ENCODE peak calls at places on chromosomes 1 and 21, in ten cellular contexts. One of them, this sample, is unnamed.
A peak's percentile ranks its signal among the peaks of the same experiment; 100 is the strongest.

GRCh38 chr1:211687462-211688215 is 12.2 kb upstream of the NEK2 start:
- DNase-seq in epithelial cell of proximal tubule: no peak
- DNase-seq in cardiac muscle cell: no peak
- DNase-seq in HFF-Myc: no peak
- DNase-seq in activated B cell treated with CpG ODN at 0.5 μM for 24 hours: no peak
- DNase-seq in OCI-LY7: no peak
- DNase-seq in left ventricle myocardium inferior: no peak
- DNase-seq in right atrium auricular region: no peak
- DNase-seq in WTC11: no peak
- DNase-seq in AG10803: no peak
- DNase-seq in this sample: no peak

GRCh38 chr1:172602706-172603105 is 56.2 kb upstream of the FASLG start:
- DNase-seq in WTC11: no peak
- DNase-seq in activated B cell treated with CpG ODN at 0.5 μM for 24 hours: no peak
- DNase-seq in right atrium auricular region: no peak
- DNase-seq in cardiac muscle cell: no peak
- DNase-seq in OCI-LY7: no peak
- DNase-seq in epithelial cell of proximal tubule: no peak
- DNase-seq in AG10803: no peak
- DNase-seq in left ventricle myocardium inferior: no peak
- DNase-seq in HFF-Myc: no peak
- DNase-seq in this sample: no peak

GRCh38 chr1:54808443-54809207 is 7.5 kb upstream of the TTC22 start:
- DNase-seq in activated B cell treated with CpG ODN at 0.5 μM for 24 hours: no peak
- DNase-seq in OCI-LY7: no peak
- DNase-seq in cardiac muscle cell: no peak
- DNase-seq in epithelial cell of proximal tubule: no peak
- DNase-seq in right atrium auricular region: no peak
- DNase-seq in AG10803: no peak
- DNase-seq in HFF-Myc: no peak
- DNase-seq in left ventricle myocardium inferior: no peak
- DNase-seq in WTC11: no peak
- DNase-seq in this sample: no peak

GRCh38 chr1:179823693-179824092 is 53.9 kb downstream of the TOR1AIP2 start:
- DNase-seq in OCI-LY7: no peak
- DNase-seq in left ventricle myocardium inferior: no peak
- DNase-seq in HFF-Myc: no peak
- DNase-seq in right atrium auricular region: no peak
- DNase-seq in epithelial cell of proximal tubule: no peak
- DNase-seq in AG10803: no peak
- DNase-seq in cardiac muscle cell: no peak
- DNase-seq in WTC11: no peak
- DNase-seq in activated B cell treated with CpG ODN at 0.5 μM for 24 hours: no peak
- DNase-seq in this sample: no peak

GRCh38 chr1:238485906-238486219 is 595.1 kb upstream of the ZP4 start:
- DNase-seq in right atrium auricular region: no peak
- DNase-seq in AG10803: peak; percentile 11
- DNase-seq in left ventricle myocardium inferior: no peak
- DNase-seq in HFF-Myc: no peak
- DNase-seq in cardiac muscle cell: no peak
- DNase-seq in OCI-LY7: no peak
- DNase-seq in epithelial cell of proximal tubule: no peak
- DNase-seq in activated B cell treated with CpG ODN at 0.5 μM for 24 hours: no peak
- DNase-seq in WTC11: peak; percentile 35
- DNase-seq in this sample: no peak

GRCh38 chr1:2882968-2883696 is 81.6 kb upstream of the TTC34 start:
- DNase-seq in activated B cell treated with CpG ODN at 0.5 μM for 24 hours: no peak
- DNase-seq in left ventricle myocardium inferior: no peak
- DNase-seq in epithelial cell of proximal tubule: no peak
- DNase-seq in OCI-LY7: no peak
- DNase-seq in cardiac muscle cell: no peak
- DNase-seq in right atrium auricular region: no peak
- DNase-seq in AG10803: no peak
- DNase-seq in WTC11: no peak
- DNase-seq in HFF-Myc: no peak
- DNase-seq in this sample: no peak

GRCh38 chr21:36111238-36111637 is 23.6 kb upstream of the CBR3 start:
- DNase-seq in WTC11: no peak
- DNase-seq in cardiac muscle cell: no peak
- DNase-seq in epithelial cell of proximal tubule: no peak
- DNase-seq in HFF-Myc: no peak
- DNase-seq in OCI-LY7: no peak
- DNase-seq in right atrium auricular region: no peak
- DNase-seq in left ventricle myocardium inferior: no peak
- DNase-seq in activated B cell treated with CpG ODN at 0.5 μM for 24 hours: no peak
- DNase-seq in AG10803: no peak
- DNase-seq in this sample: no peak

GRCh38 chr1:26220199-26220912 is 13.6 kb upstream of the CEP85 start:
- DNase-seq in left ventricle myocardium inferior: no peak
- DNase-seq in activated B cell treated with CpG ODN at 0.5 μM for 24 hours: no peak
- DNase-seq in right atrium auricular region: no peak
- DNase-seq in epithelial cell of proximal tubule: no peak
- DNase-seq in AG10803: no peak
- DNase-seq in OCI-LY7: no peak
- DNase-seq in cardiac muscle cell: no peak
- DNase-seq in WTC11: no peak
- DNase-seq in HFF-Myc: no peak
- DNase-seq in this sample: peak; percentile 52

GRCh38 chr1:15012822-15013221 is 140.7 kb upstream of the TMEM51 start:
- DNase-seq in cardiac muscle cell: no peak
- DNase-seq in WTC11: no peak
- DNase-seq in AG10803: no peak
- DNase-seq in epithelial cell of proximal tubule: no peak
- DNase-seq in left ventricle myocardium inferior: no peak
- DNase-seq in right atrium auricular region: no peak
- DNase-seq in HFF-Myc: no peak
- DNase-seq in OCI-LY7: no peak
- DNase-seq in activated B cell treated with CpG ODN at 0.5 μM for 24 hours: no peak
- DNase-seq in this sample: no peak

GRCh38 chr1:114956570-114956969 is 73.1 kb upstream of the TSHB start:
- DNase-seq in HFF-Myc: no peak
- DNase-seq in left ventricle myocardium inferior: no peak
- DNase-seq in WTC11: peak; percentile 42
- DNase-seq in OCI-LY7: no peak
- DNase-seq in epithelial cell of proximal tubule: peak; percentile 3
- DNase-seq in cardiac muscle cell: peak; percentile 37
- DNase-seq in AG10803: peak; percentile 5
- DNase-seq in right atrium auricular region: no peak
- DNase-seq in activated B cell treated with CpG ODN at 0.5 μM for 24 hours: no peak
- DNase-seq in this sample: no peak

GRCh38 chr1:207020709-207021107 is 11.8 kb downstream of the C1orf116 start:
- DNase-seq in epithelial cell of proximal tubule: no peak
- DNase-seq in AG10803: no peak
- DNase-seq in left ventricle myocardium inferior: no peak
- DNase-seq in WTC11: no peak
- DNase-seq in right atrium auricular region: no peak
- DNase-seq in activated B cell treated with CpG ODN at 0.5 μM for 24 hours: no peak
- DNase-seq in OCI-LY7: no peak
- DNase-seq in cardiac muscle cell: no peak
- DNase-seq in HFF-Myc: no peak
- DNase-seq in this sample: no peak

GRCh38 chr1:115669002-115669673 is 27.4 kb downstream of the VANGL1 start:
- DNase-seq in OCI-LY7: no peak
- DNase-seq in HFF-Myc: peak; percentile 67
- DNase-seq in WTC11: no peak
- DNase-seq in left ventricle myocardium inferior: no peak
- DNase-seq in right atrium auricular region: no peak
- DNase-seq in epithelial cell of proximal tubule: no peak
- DNase-seq in cardiac muscle cell: no peak
- DNase-seq in activated B cell treated with CpG ODN at 0.5 μM for 24 hours: no peak
- DNase-seq in AG10803: peak; percentile 39
- DNase-seq in this sample: no peak

GRCh38 chr1:198186916-198187580 is 30.2 kb downstream of the NEK7 start:
- DNase-seq in right atrium auricular region: no peak
- DNase-seq in left ventricle myocardium inferior: no peak
- DNase-seq in WTC11: no peak
- DNase-seq in AG10803: no peak
- DNase-seq in OCI-LY7: no peak
- DNase-seq in cardiac muscle cell: no peak
- DNase-seq in epithelial cell of proximal tubule: no peak
- DNase-seq in activated B cell treated with CpG ODN at 0.5 μM for 24 hours: no peak
- DNase-seq in HFF-Myc: no peak
- DNase-seq in this sample: no peak

DNA sequence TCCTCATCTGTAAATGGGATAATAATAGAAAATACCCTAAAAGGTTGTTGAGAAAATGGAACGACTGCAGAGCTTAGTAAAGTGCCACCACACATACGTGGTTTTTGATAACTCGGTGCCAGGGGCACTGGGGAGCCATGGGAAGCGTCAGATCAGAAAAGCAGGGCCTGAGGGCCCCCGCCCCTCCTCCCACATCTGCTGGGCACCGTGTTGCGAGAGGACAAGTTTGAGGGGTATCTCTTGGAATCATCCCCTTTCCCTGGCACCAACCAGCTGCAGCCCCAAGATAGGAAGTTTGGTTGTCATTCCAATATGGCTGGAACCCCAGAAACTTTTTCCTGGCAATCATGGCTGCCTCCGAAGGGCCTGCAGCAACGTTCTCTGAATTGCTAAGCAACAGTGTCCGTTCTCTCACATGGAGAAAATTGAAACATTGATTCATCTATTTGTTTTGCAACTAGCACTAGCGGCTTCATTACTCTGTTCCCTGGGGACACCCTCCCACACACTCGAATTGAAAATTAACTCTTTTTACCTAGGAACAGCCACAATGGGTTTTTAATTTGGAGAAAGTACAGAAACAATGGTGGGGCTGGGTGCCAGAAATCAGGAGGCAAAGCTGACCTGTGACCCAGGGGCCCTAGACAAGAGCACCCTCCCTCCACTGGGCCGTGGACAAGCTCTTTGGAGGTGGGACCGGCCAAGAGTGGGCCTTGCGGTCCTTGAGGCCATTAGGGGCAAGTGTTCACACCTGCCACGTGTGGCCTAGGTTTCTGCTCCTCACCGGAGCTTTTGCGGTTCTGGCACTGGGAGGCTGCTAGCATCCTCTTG is 190.0 kb upstream of the VAMP3 start:
- DNase-seq in WTC11: no peak
- DNase-seq in activated B cell treated with CpG ODN at 0.5 μM for 24 hours: no peak
- DNase-seq in left ventricle myocardium inferior: no peak
- DNase-seq in cardiac muscle cell: no peak
- DNase-seq in HFF-Myc: no peak
- DNase-seq in OCI-LY7: no peak
- DNase-seq in AG10803: peak; percentile 55
- DNase-seq in epithelial cell of proximal tubule: peak; percentile 4
- DNase-seq in right atrium auricular region: no peak
- DNase-seq in this sample: no peak
- TF ChIP-seq CTCF in WTC11: no peak
- TF ChIP-seq CTCF in activated B cell treated with CpG ODN at 0.5 μM for 24 hours: no peak
- TF ChIP-seq CTCF in left ventricle myocardium inferior: no peak
- TF ChIP-seq CTCF in cardiac muscle cell: no peak
- TF ChIP-seq CTCF in HFF-Myc: no peak
- TF ChIP-seq CTCF in OCI-LY7: no peak
- TF ChIP-seq CTCF in AG10803: no peak
- TF ChIP-seq CTCF in epithelial cell of proximal tubule: no peak
- TF ChIP-seq CTCF in right atrium auricular region: no peak
- TF ChIP-seq CTCF in this sample: no peak

DNA sequence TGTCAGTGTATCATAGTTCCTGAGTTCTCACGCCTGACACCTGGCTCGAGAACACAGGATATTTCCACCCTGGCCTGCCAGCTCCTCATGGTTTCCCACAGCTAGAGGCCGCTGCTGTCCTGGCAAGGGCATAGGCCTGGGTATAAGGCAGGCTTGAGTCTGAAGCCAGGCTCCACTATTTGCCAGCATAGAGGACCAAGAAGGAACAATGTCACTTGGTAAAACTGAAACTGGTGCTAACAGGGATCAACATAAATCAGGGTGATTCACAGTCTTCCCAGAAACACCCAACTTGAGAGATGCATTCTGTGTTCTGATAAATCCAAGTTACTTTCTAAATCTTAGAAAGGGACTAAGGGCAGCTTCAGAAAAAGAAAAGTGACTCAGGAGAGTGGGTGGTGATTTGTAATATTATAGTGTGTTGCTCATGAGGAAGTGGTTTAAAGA is 6.9 kb upstream of the S100A2 start:
- DNase-seq in WTC11: peak; percentile 73
- DNase-seq in cardiac muscle cell: peak; percentile 72
- DNase-seq in left ventricle myocardium inferior: peak; percentile 72
- DNase-seq in activated B cell treated with CpG ODN at 0.5 μM for 24 hours: peak; percentile 53
- DNase-seq in HFF-Myc: peak; percentile 68
- DNase-seq in right atrium auricular region: peak; percentile 82
- DNase-seq in OCI-LY7: peak; percentile 83
- DNase-seq in AG10803: peak; percentile 85
- DNase-seq in epithelial cell of proximal tubule: peak; percentile 57
- DNase-seq in this sample: no peak
- TF ChIP-seq CTCF in WTC11: peak; percentile 30
- TF ChIP-seq CTCF in cardiac muscle cell: peak; percentile 90
- TF ChIP-seq CTCF in left ventricle myocardium inferior: peak; percentile 89
- TF ChIP-seq CTCF in activated B cell treated with CpG ODN at 0.5 μM for 24 hours: no peak
- TF ChIP-seq CTCF in HFF-Myc: peak; percentile 95
- TF ChIP-seq CTCF in right atrium auricular region: peak; percentile 92
- TF ChIP-seq CTCF in OCI-LY7: peak; percentile 95
- TF ChIP-seq CTCF in AG10803: peak; percentile 91
- TF ChIP-seq CTCF in epithelial cell of proximal tubule: peak; percentile 99
- TF ChIP-seq CTCF in this sample: no peak

DNA sequence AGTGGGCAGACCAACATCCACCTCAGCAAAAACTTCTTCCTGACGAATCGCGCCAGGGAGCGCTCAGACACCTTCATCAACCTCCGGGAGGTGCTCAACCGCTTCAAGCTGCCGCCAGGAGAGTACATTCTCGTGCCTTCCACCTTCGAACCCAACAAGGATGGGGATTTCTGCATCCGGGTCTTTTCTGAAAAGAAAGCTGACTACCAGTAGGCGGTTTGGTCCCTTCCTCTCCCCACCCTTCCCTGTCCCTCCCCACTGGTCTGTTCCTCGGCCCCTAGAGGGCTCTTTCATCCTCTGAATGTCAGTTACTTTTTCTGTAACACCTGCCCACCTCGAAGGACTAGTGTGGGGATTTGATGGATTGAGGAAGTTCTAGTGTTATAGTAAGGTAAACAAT is 46.9 kb downstream of the CAPN2 start:
- DNase-seq in left ventricle myocardium inferior: no peak
- DNase-seq in cardiac muscle cell: no peak
- DNase-seq in OCI-LY7: no peak
- DNase-seq in activated B cell treated with CpG ODN at 0.5 μM for 24 hours: no peak
- DNase-seq in AG10803: no peak
- DNase-seq in WTC11: peak; percentile 38
- DNase-seq in epithelial cell of proximal tubule: no peak
- DNase-seq in right atrium auricular region: no peak
- DNase-seq in HFF-Myc: no peak
- DNase-seq in this sample: no peak
- TF ChIP-seq CTCF in left ventricle myocardium inferior: no peak
- TF ChIP-seq CTCF in cardiac muscle cell: no peak
- TF ChIP-seq CTCF in OCI-LY7: peak; percentile 45
- TF ChIP-seq CTCF in activated B cell treated with CpG ODN at 0.5 μM for 24 hours: no peak
- TF ChIP-seq CTCF in AG10803: no peak
- TF ChIP-seq CTCF in WTC11: no peak
- TF ChIP-seq CTCF in epithelial cell of proximal tubule: peak; percentile 11
- TF ChIP-seq CTCF in right atrium auricular region: no peak
- TF ChIP-seq CTCF in HFF-Myc: no peak
- TF ChIP-seq CTCF in this sample: no peak

DNA sequence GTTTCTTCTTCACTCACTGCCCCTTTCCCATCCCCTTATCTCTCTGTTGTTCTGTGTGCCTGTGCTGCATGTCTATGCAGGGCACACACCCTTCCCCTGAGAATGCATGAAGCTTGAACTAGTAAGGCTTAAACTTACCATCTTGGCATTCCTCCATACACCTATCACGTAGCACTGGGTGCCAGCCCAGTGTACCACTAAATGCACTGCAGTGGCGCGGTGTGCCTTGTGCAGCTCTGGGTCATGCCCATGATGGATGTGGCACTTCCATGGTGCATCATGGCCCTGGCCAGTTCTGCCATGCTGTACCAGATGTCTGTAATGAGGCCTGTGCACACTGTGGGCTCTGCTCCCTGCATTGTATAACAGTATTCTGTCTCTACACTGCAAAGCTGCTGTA is 10.7 kb downstream of the PTPRU start:
- DNase-seq in epithelial cell of proximal tubule: no peak
- DNase-seq in AG10803: no peak
- DNase-seq in cardiac muscle cell: no peak
- DNase-seq in activated B cell treated with CpG ODN at 0.5 μM for 24 hours: no peak
- DNase-seq in left ventricle myocardium inferior: no peak
- DNase-seq in HFF-Myc: no peak
- DNase-seq in OCI-LY7: no peak
- DNase-seq in WTC11: no peak
- DNase-seq in right atrium auricular region: no peak
- DNase-seq in this sample: no peak
- TF ChIP-seq CTCF in epithelial cell of proximal tubule: no peak
- TF ChIP-seq CTCF in AG10803: no peak
- TF ChIP-seq CTCF in cardiac muscle cell: no peak
- TF ChIP-seq CTCF in activated B cell treated with CpG ODN at 0.5 μM for 24 hours: no peak
- TF ChIP-seq CTCF in left ventricle myocardium inferior: no peak
- TF ChIP-seq CTCF in HFF-Myc: no peak
- TF ChIP-seq CTCF in OCI-LY7: no peak
- TF ChIP-seq CTCF in WTC11: no peak
- TF ChIP-seq CTCF in right atrium auricular region: no peak
- TF ChIP-seq CTCF in this sample: no peak